ENCODE peak calls at places on chromosomes 11 and 22, in eight cellular contexts. J is T-helper 1 cell; U is GM12865; W is kidney tubule cell; I is activated CD4-positive, alpha-beta T cell treated with anti-CD3 and anti-CD28 coated beads for 36 hours; C is omental fat pad; K is NCI-H1105; Z is M059J. T is an unnamed sample.

GRCh38 chr11:111764621-111765020 is 1.6 kb downstream of the PPP2R1B start:
- DNase-seq in J (no peak), I (no peak), K (no peak), C (no peak), U (no peak), Z (peak; percentile 31), W (peak; percentile 15), T (no peak)

GRCh38 chr11:69062873-69063665 is 14.3 kb downstream of the TPCN2 start:
- DNase-seq in J (no peak), W (no peak), I (no peak), K (no peak), Z (no peak), C (no peak), U (no peak), T (no peak)

GRCh38 chr11:57667715-57668466 is at the start of gene ZDHHC5:
- DNase-seq in K (peak; percentile 97), I (peak; percentile 100), J (peak; percentile 99), Z (peak; percentile 98), W (peak; percentile 100), U (peak; percentile 100), C (peak; percentile 92), T (peak; percentile 98)

GRCh38 chr22:30205281-30206115 is 41.1 kb downstream of the LIF start:
- DNase-seq in U (no peak), K (no peak), J (no peak), I (no peak), W (peak; percentile 99), C (peak; percentile 47), Z (peak; percentile 95), T (no peak)

GRCh38 chr11:72013765-72014711 is 15.3 kb downstream of the IL18BP start:
- DNase-seq in J (no peak), K (no peak), C (peak; percentile 18), I (no peak), W (peak; percentile 21), U (no peak), Z (no peak), T (peak; percentile 10)

GRCh38 chr22:49203863-49204598 is 623.6 kb downstream of the BRD1 start:
- DNase-seq in I (no peak), Z (no peak), K (no peak), C (no peak), J (no peak), W (no peak), U (no peak), T (no peak)

GRCh38 chr22:40425082-40425481 is 54.7 kb downstream of the SGSM3 start:
- DNase-seq in J (no peak), K (no peak), U (no peak), W (no peak), Z (no peak), I (no peak), C (no peak), T (no peak)

GRCh38 chr11:11916981-11917399 is 75.2 kb downstream of the USP47 start:
- DNase-seq in K (no peak), J (no peak), C (no peak), I (no peak), W (peak; percentile 53), U (no peak), Z (peak; percentile 79), T (no peak)

GRCh38 chr11:105179542-105180278 is 40.1 kb upstream of the CARD18 start:
- DNase-seq in U (no peak), Z (no peak), W (no peak), I (no peak), K (peak; percentile 18), J (no peak), C (no peak), T (no peak)

GRCh38 chr11:100689141-100689540 is 2.1 kb downstream of the ARHGAP42 start:
- DNase-seq in J (no peak), W (no peak), Z (no peak), K (no peak), I (no peak), C (no peak), U (no peak), T (no peak)

GRCh38 chr11:119044708-119045107 is 12.3 kb downstream of the HYOU1 start:
- DNase-seq in W (no peak), C (no peak), Z (no peak), U (no peak), I (no peak), K (no peak), J (no peak), T (no peak)

GRCh38 chr11:420911-421321 is 6.1 kb upstream of the SIGIRR start:
- DNase-seq in C (no peak), I (no peak), K (no peak), Z (no peak), J (no peak), W (no peak), U (no peak), T (no peak)

GRCh38 chr11:90836031-90836430 is 613.2 kb upstream of the CHORDC1 start:
- DNase-seq in K (no peak), J (no peak), I (no peak), W (no peak), C (no peak), U (no peak), Z (no peak), T (no peak)

GRCh38 chr11:65766535-65766934 is 14.2 kb downstream of the AP5B1 start:
- DNase-seq in Z (peak; percentile 94), C (no peak), K (no peak), I (no peak), U (no peak), J (no peak), W (no peak), T (no peak)

GRCh38 chr22:27122561-27122960 is 465.2 kb downstream of the MIAT start:
- DNase-seq in I (no peak), Z (no peak), U (no peak), J (no peak), C (no peak), K (peak; percentile 33), W (no peak), T (peak; percentile 43)

GRCh38 chr22:25362883-25363240 is 143.4 kb downstream of the CRYBB2 start:
- DNase-seq in U (no peak), W (no peak), C (no peak), I (no peak), K (no peak), J (no peak), Z (no peak), T (no peak)

GRCh38 chr11:64649304-64649703 is 58.3 kb downstream of the SLC22A12 start:
- DNase-seq in W (peak; percentile 30), U (peak; percentile 24), C (no peak), J (no peak), Z (peak; percentile 10), K (peak; percentile 21), I (peak; percentile 24), T (no peak)

GRCh38 chr11:35588627-35589026 is 29.6 kb upstream of the FJX1 start:
- DNase-seq in Z (peak; percentile 45), J (no peak), W (no peak), K (no peak), I (no peak), C (no peak), U (no peak), T (no peak)

GRCh38 chr11:74634537-74634936 is 42.2 kb downstream of the POLD3 start:
- DNase-seq in K (no peak), J (no peak), C (no peak), W (peak; percentile 84), I (no peak), Z (peak; percentile 73), U (no peak), T (peak; percentile 49)

GRCh38 chr11:119791701-119792151 is 62.7 kb upstream of the NECTIN1 start:
- DNase-seq in U (no peak), C (no peak), Z (no peak), I (no peak), J (no peak), W (no peak), K (no peak), T (no peak)

GRCh38 chr11:119108151-119108856 is 1.2 kb downstream of the C2CD2L start:
- DNase-seq in J (no peak), K (peak; percentile 63), U (peak; percentile 58), I (peak; percentile 59), Z (peak; percentile 76), W (peak; percentile 83), C (no peak), T (peak; percentile 63)

GRCh38 chr11:43987384-43988039 is 45.1 kb downstream of the C11orf96 start:
- DNase-seq in W (peak; percentile 89), C (peak; percentile 38), J (no peak), U (no peak), I (no peak), K (no peak), Z (peak; percentile 92), T (no peak)

GRCh38 chr11:8258289-8258688 is 5.4 kb downstream of the LMO1 start:
- DNase-seq in C (no peak), I (no peak), W (peak; percentile 23), K (no peak), J (no peak), Z (peak; percentile 68), U (no peak), T (no peak)

GRCh38 chr11:17405232-17406005 is 17.0 kb upstream of the KCNJ11 start:
- DNase-seq in C (no peak), W (peak; percentile 76), Z (peak; percentile 78), U (peak; percentile 52), J (no peak), K (no peak), I (no peak), T (no peak)

GRCh38 chr11:65589444-65590239 is 6.0 kb downstream of the KCNK7 start:
- DNase-seq in U (peak; percentile 78), Z (no peak), C (no peak), I (peak; percentile 57), W (no peak), J (no peak), K (no peak), T (no peak)

GRCh38 chr22:38728899-38729796 is 23.4 kb downstream of the GTPBP1 start:
- DNase-seq in I (no peak), K (no peak), C (no peak), U (no peak), Z (no peak), J (no peak), W (no peak), T (no peak)